ENCODE peak calls at places on chromosomes 7 and 10, in seven cellular contexts. One of them, this sample, is unnamed.

GRCh38 chr7:771241-772004 is 44.3 kb upstream of the PRKAR1B start:
- DNase-seq in kidney epithelial cell: peak; percentile 42
- DNase-seq in progenitor cell of endocrine pancreas: no peak
- DNase-seq in HFFc6: no peak
- DNase-seq in left ventricle myocardium inferior: peak; percentile 80
- DNase-seq in CD4-positive, alpha-beta T cell: no peak
- DNase-seq in dorsolateral prefrontal cortex: no peak
- DNase-seq in this sample: no peak

GRCh38 chr10:98077223-98077622 is 46.8 kb upstream of the CRTAC1 start:
- DNase-seq in kidney epithelial cell: no peak
- DNase-seq in progenitor cell of endocrine pancreas: no peak
- DNase-seq in HFFc6: no peak
- DNase-seq in left ventricle myocardium inferior: no peak
- DNase-seq in CD4-positive, alpha-beta T cell: no peak
- DNase-seq in dorsolateral prefrontal cortex: no peak
- DNase-seq in this sample: no peak

GRCh38 chr7:90951229-90951628 is 313.0 kb upstream of the FZD1 start:
- DNase-seq in kidney epithelial cell: no peak
- DNase-seq in progenitor cell of endocrine pancreas: no peak
- DNase-seq in HFFc6: no peak
- DNase-seq in left ventricle myocardium inferior: no peak
- DNase-seq in CD4-positive, alpha-beta T cell: no peak
- DNase-seq in dorsolateral prefrontal cortex: no peak
- DNase-seq in this sample: no peak

GRCh38 chr10:105751688-105752087 is 1110.6 kb downstream of the SORCS3 start:
- DNase-seq in kidney epithelial cell: no peak
- DNase-seq in progenitor cell of endocrine pancreas: no peak
- DNase-seq in HFFc6: no peak
- DNase-seq in left ventricle myocardium inferior: no peak
- DNase-seq in CD4-positive, alpha-beta T cell: no peak
- DNase-seq in dorsolateral prefrontal cortex: no peak
- DNase-seq in this sample: no peak

GRCh38 chr7:147593271-147594057 is 997.1 kb upstream of the C7orf33 start:
- DNase-seq in kidney epithelial cell: no peak
- DNase-seq in progenitor cell of endocrine pancreas: no peak
- DNase-seq in HFFc6: no peak
- DNase-seq in left ventricle myocardium inferior: no peak
- DNase-seq in CD4-positive, alpha-beta T cell: no peak
- DNase-seq in dorsolateral prefrontal cortex: no peak
- DNase-seq in this sample: no peak

GRCh38 chr10:131764929-131765328 is 135.9 kb upstream of the PPP2R2D start:
- DNase-seq in kidney epithelial cell: no peak
- DNase-seq in progenitor cell of endocrine pancreas: no peak
- DNase-seq in HFFc6: no peak
- DNase-seq in left ventricle myocardium inferior: no peak
- DNase-seq in CD4-positive, alpha-beta T cell: no peak
- DNase-seq in dorsolateral prefrontal cortex: no peak
- DNase-seq in this sample: no peak

GRCh38 chr10:15144788-15145187 is 23.7 kb downstream of the NMT2 start:
- DNase-seq in kidney epithelial cell: no peak
- DNase-seq in progenitor cell of endocrine pancreas: no peak
- DNase-seq in HFFc6: peak; percentile 32
- DNase-seq in left ventricle myocardium inferior: no peak
- DNase-seq in CD4-positive, alpha-beta T cell: no peak
- DNase-seq in dorsolateral prefrontal cortex: no peak
- DNase-seq in this sample: no peak

GRCh38 chr10:68156373-68157185 is 47.3 kb downstream of the MYPN start:
- DNase-seq in kidney epithelial cell: no peak
- DNase-seq in progenitor cell of endocrine pancreas: no peak
- DNase-seq in HFFc6: peak; percentile 61
- DNase-seq in left ventricle myocardium inferior: no peak
- DNase-seq in CD4-positive, alpha-beta T cell: peak; percentile 38
- DNase-seq in dorsolateral prefrontal cortex: peak; percentile 20
- DNase-seq in this sample: no peak

GRCh38 chr10:33703897-33704825 is 369.7 kb upstream of the NRP1 start:
- DNase-seq in kidney epithelial cell: peak; percentile 29
- DNase-seq in progenitor cell of endocrine pancreas: no peak
- DNase-seq in HFFc6: peak; percentile 22
- DNase-seq in left ventricle myocardium inferior: no peak
- DNase-seq in CD4-positive, alpha-beta T cell: no peak
- DNase-seq in dorsolateral prefrontal cortex: no peak
- DNase-seq in this sample: no peak

GRCh38 chr7:4531236-4531635 is 150.9 kb upstream of the FOXK1 start:
- DNase-seq in kidney epithelial cell: no peak
- DNase-seq in progenitor cell of endocrine pancreas: no peak
- DNase-seq in HFFc6: no peak
- DNase-seq in left ventricle myocardium inferior: no peak
- DNase-seq in CD4-positive, alpha-beta T cell: no peak
- DNase-seq in dorsolateral prefrontal cortex: no peak
- DNase-seq in this sample: no peak

GRCh38 chr10:86361134-86362128 is 5.2 kb downstream of the GRID1 start:
- DNase-seq in kidney epithelial cell: no peak
- DNase-seq in progenitor cell of endocrine pancreas: no peak
- DNase-seq in HFFc6: no peak
- DNase-seq in left ventricle myocardium inferior: no peak
- DNase-seq in CD4-positive, alpha-beta T cell: no peak
- DNase-seq in dorsolateral prefrontal cortex: no peak
- DNase-seq in this sample: no peak

GRCh38 chr7:420142-421055 is 99.2 kb downstream of the PDGFA start:
- DNase-seq in kidney epithelial cell: no peak
- DNase-seq in progenitor cell of endocrine pancreas: no peak
- DNase-seq in HFFc6: no peak
- DNase-seq in left ventricle myocardium inferior: peak; percentile 4
- DNase-seq in CD4-positive, alpha-beta T cell: no peak
- DNase-seq in dorsolateral prefrontal cortex: no peak
- DNase-seq in this sample: no peak

GRCh38 chr7:100829150-100829716 is 1.9 kb upstream of the EPHB4 start:
- DNase-seq in kidney epithelial cell: no peak
- DNase-seq in progenitor cell of endocrine pancreas: no peak
- DNase-seq in HFFc6: no peak
- DNase-seq in left ventricle myocardium inferior: peak; percentile 63
- DNase-seq in CD4-positive, alpha-beta T cell: no peak
- DNase-seq in dorsolateral prefrontal cortex: no peak
- DNase-seq in this sample: no peak

GRCh38 chr10:87921934-87922688 is 58.7 kb downstream of the PTEN start:
- DNase-seq in kidney epithelial cell: no peak
- DNase-seq in progenitor cell of endocrine pancreas: no peak
- DNase-seq in HFFc6: no peak
- DNase-seq in left ventricle myocardium inferior: no peak
- DNase-seq in CD4-positive, alpha-beta T cell: no peak
- DNase-seq in dorsolateral prefrontal cortex: no peak
- DNase-seq in this sample: no peak

GRCh38 chr7:124457841-124458240 is 307.8 kb downstream of the GPR37 start:
- DNase-seq in kidney epithelial cell: peak; percentile 26
- DNase-seq in progenitor cell of endocrine pancreas: no peak
- DNase-seq in HFFc6: no peak
- DNase-seq in left ventricle myocardium inferior: no peak
- DNase-seq in CD4-positive, alpha-beta T cell: no peak
- DNase-seq in dorsolateral prefrontal cortex: no peak
- DNase-seq in this sample: no peak

GRCh38 chr10:86139066-86139657 is 227.4 kb downstream of the GRID1 start:
- DNase-seq in kidney epithelial cell: no peak
- DNase-seq in progenitor cell of endocrine pancreas: no peak
- DNase-seq in HFFc6: no peak
- DNase-seq in left ventricle myocardium inferior: no peak
- DNase-seq in CD4-positive, alpha-beta T cell: no peak
- DNase-seq in dorsolateral prefrontal cortex: no peak
- DNase-seq in this sample: no peak

GRCh38 chr7:84981038-84981601 is 205.7 kb downstream of the SEMA3D start:
- DNase-seq in kidney epithelial cell: no peak
- DNase-seq in progenitor cell of endocrine pancreas: no peak
- DNase-seq in HFFc6: no peak
- DNase-seq in left ventricle myocardium inferior: no peak
- DNase-seq in CD4-positive, alpha-beta T cell: no peak
- DNase-seq in dorsolateral prefrontal cortex: no peak
- DNase-seq in this sample: no peak

GRCh38 chr7:140557809-140558518 is 78.7 kb upstream of the MKRN1 start:
- DNase-seq in kidney epithelial cell: no peak
- DNase-seq in progenitor cell of endocrine pancreas: no peak
- DNase-seq in HFFc6: no peak
- DNase-seq in left ventricle myocardium inferior: no peak
- DNase-seq in CD4-positive, alpha-beta T cell: no peak
- DNase-seq in dorsolateral prefrontal cortex: no peak
- DNase-seq in this sample: no peak

GRCh38 chr7:68400783-68401182 is 1197.5 kb upstream of the AUTS2 start:
- DNase-seq in kidney epithelial cell: no peak
- DNase-seq in progenitor cell of endocrine pancreas: no peak
- DNase-seq in HFFc6: no peak
- DNase-seq in left ventricle myocardium inferior: no peak
- DNase-seq in CD4-positive, alpha-beta T cell: no peak
- DNase-seq in dorsolateral prefrontal cortex: no peak
- DNase-seq in this sample: no peak

GRCh38 chr10:30510184-30510931 is 76.4 kb downstream of the MAP3K8 start:
- DNase-seq in kidney epithelial cell: no peak
- DNase-seq in progenitor cell of endocrine pancreas: no peak
- DNase-seq in HFFc6: peak; percentile 71
- DNase-seq in left ventricle myocardium inferior: no peak
- DNase-seq in CD4-positive, alpha-beta T cell: no peak
- DNase-seq in dorsolateral prefrontal cortex: no peak
- DNase-seq in this sample: no peak

GRCh38 chr10:30502266-30503058 is 68.5 kb downstream of the MAP3K8 start:
- DNase-seq in kidney epithelial cell: no peak
- DNase-seq in progenitor cell of endocrine pancreas: no peak
- DNase-seq in HFFc6: peak; percentile 8
- DNase-seq in left ventricle myocardium inferior: no peak
- DNase-seq in CD4-positive, alpha-beta T cell: no peak
- DNase-seq in dorsolateral prefrontal cortex: no peak
- DNase-seq in this sample: no peak

GRCh38 chr10:30503700-30504462 is 69.9 kb downstream of the MAP3K8 start:
- DNase-seq in kidney epithelial cell: no peak
- DNase-seq in progenitor cell of endocrine pancreas: no peak
- DNase-seq in HFFc6: no peak
- DNase-seq in left ventricle myocardium inferior: no peak
- DNase-seq in CD4-positive, alpha-beta T cell: no peak
- DNase-seq in dorsolateral prefrontal cortex: no peak
- DNase-seq in this sample: no peak

GRCh38 chr10:30509508-30509907 is 75.5 kb downstream of the MAP3K8 start:
- DNase-seq in kidney epithelial cell: no peak
- DNase-seq in progenitor cell of endocrine pancreas: no peak
- DNase-seq in HFFc6: no peak
- DNase-seq in left ventricle myocardium inferior: no peak
- DNase-seq in CD4-positive, alpha-beta T cell: no peak
- DNase-seq in dorsolateral prefrontal cortex: no peak
- DNase-seq in this sample: no peak

DNA sequence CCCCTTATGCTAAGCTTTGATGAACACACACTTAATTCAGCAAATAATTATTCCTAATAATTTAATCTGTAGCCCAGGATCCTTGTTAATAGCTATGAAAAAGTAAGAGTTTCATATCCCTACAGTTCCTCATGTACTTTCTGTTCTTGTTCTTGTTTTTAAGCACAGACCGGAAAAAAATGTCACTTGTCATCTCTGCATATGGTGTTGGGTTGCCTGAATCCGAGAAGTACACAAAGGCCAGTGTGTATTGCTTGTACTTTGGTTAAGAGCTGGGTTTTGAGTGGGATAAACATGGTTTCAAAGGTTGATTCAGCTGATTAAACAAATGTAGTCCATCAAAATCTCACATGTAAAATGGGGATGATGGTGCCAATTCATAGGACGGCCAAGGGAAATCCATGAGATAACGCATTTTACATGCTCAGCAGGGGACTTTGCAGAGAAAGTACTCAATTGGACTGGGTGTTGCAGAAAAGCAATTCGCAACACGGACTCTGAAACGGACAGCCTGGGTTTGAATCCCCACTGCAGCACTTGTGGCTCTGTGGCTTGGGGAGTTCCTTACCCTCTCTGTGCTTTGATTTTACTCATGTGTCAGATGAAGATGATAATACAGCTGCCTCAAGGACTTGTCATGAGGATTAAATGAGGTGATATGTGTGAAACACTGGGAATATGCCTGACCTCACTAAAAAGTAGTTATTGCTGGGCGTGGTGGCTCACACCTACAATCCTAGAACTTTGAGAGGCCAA is 71.7 kb downstream of the MAP3K8 start:
- DNase-seq in kidney epithelial cell: no peak
- DNase-seq in progenitor cell of endocrine pancreas: no peak
- DNase-seq in HFFc6: no peak
- DNase-seq in left ventricle myocardium inferior: no peak
- DNase-seq in CD4-positive, alpha-beta T cell: no peak
- DNase-seq in dorsolateral prefrontal cortex: no peak
- DNase-seq in this sample: no peak
- TF ChIP-seq CTCF in kidney epithelial cell: no peak
- TF ChIP-seq CTCF in progenitor cell of endocrine pancreas: no peak
- TF ChIP-seq CTCF in HFFc6: no peak
- TF ChIP-seq CTCF in left ventricle myocardium inferior: no peak
- TF ChIP-seq CTCF in CD4-positive, alpha-beta T cell: no peak
- TF ChIP-seq CTCF in dorsolateral prefrontal cortex: no peak
- TF ChIP-seq CTCF in this sample: no peak

GRCh38 chr10:84329094-84329611 is 764 bp downstream of the CCSER2 start:
- DNase-seq in kidney epithelial cell: no peak
- DNase-seq in progenitor cell of endocrine pancreas: no peak
- DNase-seq in HFFc6: peak; percentile 36
- DNase-seq in left ventricle myocardium inferior: no peak
- DNase-seq in CD4-positive, alpha-beta T cell: peak; percentile 79
- DNase-seq in dorsolateral prefrontal cortex: no peak
- DNase-seq in this sample: no peak
- TF ChIP-seq CTCF in kidney epithelial cell: no peak
- TF ChIP-seq CTCF in progenitor cell of endocrine pancreas: no peak
- TF ChIP-seq CTCF in HFFc6: no peak
- TF ChIP-seq CTCF in left ventricle myocardium inferior: no peak
- TF ChIP-seq CTCF in CD4-positive, alpha-beta T cell: no peak
- TF ChIP-seq CTCF in dorsolateral prefrontal cortex: no peak
- TF ChIP-seq CTCF in this sample: no peak

GRCh38 chr7:158391141-158391540 is 196.5 kb downstream of the PTPRN2 start:
- DNase-seq in kidney epithelial cell: no peak
- DNase-seq in progenitor cell of endocrine pancreas: no peak
- DNase-seq in HFFc6: no peak
- DNase-seq in left ventricle myocardium inferior: no peak
- DNase-seq in CD4-positive, alpha-beta T cell: no peak
- DNase-seq in dorsolateral prefrontal cortex: no peak
- DNase-seq in this sample: no peak
- TF ChIP-seq CTCF in kidney epithelial cell: no peak
- TF ChIP-seq CTCF in progenitor cell of endocrine pancreas: no peak
- TF ChIP-seq CTCF in HFFc6: no peak
- TF ChIP-seq CTCF in left ventricle myocardium inferior: no peak
- TF ChIP-seq CTCF in CD4-positive, alpha-beta T cell: no peak
- TF ChIP-seq CTCF in dorsolateral prefrontal cortex: no peak
- TF ChIP-seq CTCF in this sample: no peak

DNA sequence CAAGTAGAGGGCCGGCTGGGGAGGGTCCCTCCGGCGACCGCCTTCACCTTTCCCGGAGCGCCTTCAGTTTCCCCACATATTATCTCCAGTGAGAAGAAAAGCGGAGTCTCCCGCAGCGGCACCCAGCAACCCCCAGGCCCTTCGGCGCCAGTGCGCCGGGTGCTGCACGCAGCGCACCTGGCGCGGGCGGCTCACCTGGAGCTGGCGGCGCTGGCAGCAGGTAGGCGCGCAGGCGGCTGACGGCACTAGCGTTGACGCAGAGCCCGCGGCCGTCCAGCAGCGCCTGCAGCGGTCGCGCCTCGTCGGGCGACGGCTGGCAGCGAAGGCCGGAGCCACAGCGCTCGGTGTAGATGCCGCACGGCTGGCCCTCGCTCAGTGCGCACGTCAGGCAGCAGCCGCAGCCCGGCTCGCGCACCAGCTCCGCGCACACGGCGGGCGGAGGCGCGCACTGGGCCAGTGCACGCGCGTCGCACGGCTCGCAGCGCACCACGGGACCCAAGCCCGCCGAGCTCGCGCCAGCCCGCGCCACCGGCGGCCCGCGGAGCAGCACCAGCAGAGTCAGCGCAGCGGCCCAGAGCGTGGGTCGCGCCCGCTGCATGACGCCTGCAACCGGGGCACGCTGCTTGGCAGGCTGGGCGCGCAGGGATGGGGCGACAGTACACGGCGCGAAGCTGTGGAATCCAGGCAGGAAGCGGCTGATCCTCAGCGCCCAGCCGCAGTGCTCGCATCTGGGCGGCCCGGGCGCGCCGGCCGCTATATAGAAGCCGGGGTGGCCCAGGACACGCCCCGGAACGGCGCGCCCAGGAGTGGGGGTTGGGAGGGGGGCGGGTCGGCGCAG is at the start of gene IGFBP3:
- DNase-seq in kidney epithelial cell: no peak
- DNase-seq in progenitor cell of endocrine pancreas: peak; percentile 57
- DNase-seq in HFFc6: peak; percentile 63
- DNase-seq in left ventricle myocardium inferior: peak; percentile 60
- DNase-seq in CD4-positive, alpha-beta T cell: no peak
- DNase-seq in dorsolateral prefrontal cortex: no peak
- DNase-seq in this sample: no peak
- TF ChIP-seq CTCF in kidney epithelial cell: no peak
- TF ChIP-seq CTCF in progenitor cell of endocrine pancreas: no peak
- TF ChIP-seq CTCF in HFFc6: no peak
- TF ChIP-seq CTCF in left ventricle myocardium inferior: no peak
- TF ChIP-seq CTCF in CD4-positive, alpha-beta T cell: no peak
- TF ChIP-seq CTCF in dorsolateral prefrontal cortex: peak; percentile 11
- TF ChIP-seq CTCF in this sample: no peak